ENCODE peak calls at places on chromosomes 6 and 20, in eight cellular contexts. F is coronary artery; G is pancreas; T is NCI-H345; X is activated naive CD4-positive, alpha-beta T cell treated with Interleukin-2 at 50 U/mL for 16 hours; L is activated CD8-positive, alpha-beta memory T cell treated with anti-CD3 and anti-CD28 coated beads for 48 hours; K is ascending aorta; V is Right ventricle myocardium superior. J is an unnamed sample.

GRCh38 chr20:17558154-17558940 is 11.5 kb upstream of the DSTN start:
- DNase-seq in G (no peak), F (peak), L (no peak), K (peak), T (peak), V (no peak), X (peak), J (peak)

GRCh38 chr6:48087448-48087847 is 23.5 kb downstream of the PTCHD4 start:
- DNase-seq in L (no peak), T (peak), G (no peak), V (no peak), K (no peak), X (no peak), F (no peak), J (no peak)

GRCh38 chr20:60810561-60810960 is 441.5 kb upstream of the CDH4 start:
- DNase-seq in K (no peak), X (no peak), T (no peak), L (no peak), F (no peak), G (no peak), V (no peak), J (no peak)

GRCh38 chr6:41734666-41735426 is 562 bp downstream of the TFEB start:
- DNase-seq in V (peak), X (peak), G (peak), K (peak), L (peak), F (peak), T (peak), J (no peak)

GRCh38 chr20:1566701-1567100 is 9.2 kb upstream of the SIRPD start:
- DNase-seq in L (no peak), G (no peak), V (no peak), K (no peak), T (no peak), F (no peak), X (no peak), J (no peak)

GRCh38 chr6:133502451-133503259 is 261.5 kb downstream of the EYA4 start:
- DNase-seq in G (no peak), F (peak), X (no peak), T (no peak), K (no peak), L (no peak), V (peak), J (peak)

GRCh38 chr6:16909599-16910360 is 148.5 kb upstream of the ATXN1 start:
- DNase-seq in K (no peak), X (no peak), V (no peak), T (no peak), F (no peak), G (no peak), L (no peak), J (no peak)

GRCh38 chr20:31707994-31708744 is 14.5 kb downstream of the BCL2L1 start:
- DNase-seq in F (no peak), K (no peak), L (no peak), T (peak), G (peak), X (no peak), V (peak), J (no peak)

GRCh38 chr6:156905801-156906200 is 128.6 kb downstream of the ARID1B start:
- DNase-seq in G (no peak), K (no peak), F (no peak), T (no peak), L (no peak), V (no peak), X (no peak), J (no peak)

GRCh38 chr6:89221971-89222887 is 5.1 kb upstream of the GABRR1 start:
- DNase-seq in F (no peak), G (no peak), T (no peak), V (no peak), L (no peak), X (no peak), K (no peak), J (no peak)

GRCh38 chr20:50690979-50691584 is at the start of gene RIPOR3:
- DNase-seq in X (no peak), V (peak), G (no peak), T (no peak), L (no peak), K (no peak), F (no peak), J (no peak)

J was measured in GOT3.